ENCODE peak calls at places on chromosome 16, in ten cellular contexts. One of them, this sample, is unnamed.
A peak's percentile ranks its signal among the peaks of the same experiment; 100 is the strongest.

GRCh38 chr16:29029168-29029994 is 44.5 kb downstream of the LAT start:
- DNase-seq in NCI-H446: no peak
- DNase-seq in GM04503: peak; percentile 62
- DNase-seq in head of caudate nucleus: peak; percentile 60
- DNase-seq in SK-MEL-5: no peak
- DNase-seq in lung microvascular endothelial cell: peak; percentile 48
- DNase-seq in hypothalamus: no peak
- DNase-seq in activated T-helper 9 cell treated with anti-CD3 and anti-CD28 coated beads, Interleukin-2, amount 50 U/mL, for 16 hours: peak; percentile 81
- DNase-seq in AG04449: peak; percentile 77
- DNase-seq in NCI-H748 treated with DMSO at 0.1 percent for 48 hours: no peak
- DNase-seq in this sample: peak; percentile 64

GRCh38 chr16:57743458-57743857 is 7.9 kb downstream of the KATNB1 start:
- DNase-seq in NCI-H446: no peak
- DNase-seq in GM04503: no peak
- DNase-seq in head of caudate nucleus: no peak
- DNase-seq in SK-MEL-5: no peak
- DNase-seq in lung microvascular endothelial cell: no peak
- DNase-seq in hypothalamus: no peak
- DNase-seq in activated T-helper 9 cell treated with anti-CD3 and anti-CD28 coated beads, Interleukin-2, amount 50 U/mL, for 16 hours: no peak
- DNase-seq in AG04449: no peak
- DNase-seq in NCI-H748 treated with DMSO at 0.1 percent for 48 hours: no peak
- DNase-seq in this sample: no peak

GRCh38 chr16:15958703-15959348 is 9.4 kb downstream of the ABCC1 start:
- DNase-seq in NCI-H446: no peak
- DNase-seq in GM04503: no peak
- DNase-seq in head of caudate nucleus: no peak
- DNase-seq in SK-MEL-5: no peak
- DNase-seq in lung microvascular endothelial cell: no peak
- DNase-seq in hypothalamus: no peak
- DNase-seq in activated T-helper 9 cell treated with anti-CD3 and anti-CD28 coated beads, Interleukin-2, amount 50 U/mL, for 16 hours: no peak
- DNase-seq in AG04449: no peak
- DNase-seq in NCI-H748 treated with DMSO at 0.1 percent for 48 hours: no peak
- DNase-seq in this sample: no peak

GRCh38 chr16:17567455-17567854 is 96.7 kb upstream of the XYLT1 start:
- DNase-seq in NCI-H446: no peak
- DNase-seq in GM04503: no peak
- DNase-seq in head of caudate nucleus: no peak
- DNase-seq in SK-MEL-5: peak; percentile 31
- DNase-seq in lung microvascular endothelial cell: no peak
- DNase-seq in hypothalamus: no peak
- DNase-seq in activated T-helper 9 cell treated with anti-CD3 and anti-CD28 coated beads, Interleukin-2, amount 50 U/mL, for 16 hours: no peak
- DNase-seq in AG04449: no peak
- DNase-seq in NCI-H748 treated with DMSO at 0.1 percent for 48 hours: no peak
- DNase-seq in this sample: no peak

GRCh38 chr16:81888520-81889394 is 109.7 kb downstream of the PLCG2 start:
- DNase-seq in NCI-H446: no peak
- DNase-seq in GM04503: no peak
- DNase-seq in head of caudate nucleus: no peak
- DNase-seq in SK-MEL-5: no peak
- DNase-seq in lung microvascular endothelial cell: no peak
- DNase-seq in hypothalamus: no peak
- DNase-seq in activated T-helper 9 cell treated with anti-CD3 and anti-CD28 coated beads, Interleukin-2, amount 50 U/mL, for 16 hours: no peak
- DNase-seq in AG04449: no peak
- DNase-seq in NCI-H748 treated with DMSO at 0.1 percent for 48 hours: no peak
- DNase-seq in this sample: no peak

GRCh38 chr16:89918453-89919347 is at the start of gene MC1R:
- DNase-seq in NCI-H446: no peak
- DNase-seq in GM04503: no peak
- DNase-seq in head of caudate nucleus: no peak
- DNase-seq in SK-MEL-5: peak; percentile 72
- DNase-seq in lung microvascular endothelial cell: peak; percentile 53
- DNase-seq in hypothalamus: no peak
- DNase-seq in activated T-helper 9 cell treated with anti-CD3 and anti-CD28 coated beads, Interleukin-2, amount 50 U/mL, for 16 hours: no peak
- DNase-seq in AG04449: no peak
- DNase-seq in NCI-H748 treated with DMSO at 0.1 percent for 48 hours: no peak
- DNase-seq in this sample: peak; percentile 71

GRCh38 chr16:3461120-3461519 is 17.6 kb downstream of the NAA60 start:
- DNase-seq in NCI-H446: no peak
- DNase-seq in GM04503: no peak
- DNase-seq in head of caudate nucleus: no peak
- DNase-seq in SK-MEL-5: peak; percentile 16
- DNase-seq in lung microvascular endothelial cell: no peak
- DNase-seq in hypothalamus: no peak
- DNase-seq in activated T-helper 9 cell treated with anti-CD3 and anti-CD28 coated beads, Interleukin-2, amount 50 U/mL, for 16 hours: no peak
- DNase-seq in AG04449: no peak
- DNase-seq in NCI-H748 treated with DMSO at 0.1 percent for 48 hours: no peak
- DNase-seq in this sample: no peak

GRCh38 chr16:10808850-10809249 is 9.7 kb downstream of the TVP23A start:
- DNase-seq in NCI-H446: no peak
- DNase-seq in GM04503: no peak
- DNase-seq in head of caudate nucleus: no peak
- DNase-seq in SK-MEL-5: no peak
- DNase-seq in lung microvascular endothelial cell: no peak
- DNase-seq in hypothalamus: no peak
- DNase-seq in activated T-helper 9 cell treated with anti-CD3 and anti-CD28 coated beads, Interleukin-2, amount 50 U/mL, for 16 hours: no peak
- DNase-seq in AG04449: no peak
- DNase-seq in NCI-H748 treated with DMSO at 0.1 percent for 48 hours: no peak
- DNase-seq in this sample: no peak

GRCh38 chr16:1784977-1785845 is 2.5 kb downstream of the NUBP2 start:
- DNase-seq in NCI-H446: no peak
- DNase-seq in GM04503: no peak
- DNase-seq in head of caudate nucleus: no peak
- DNase-seq in SK-MEL-5: no peak
- DNase-seq in lung microvascular endothelial cell: no peak
- DNase-seq in hypothalamus: no peak
- DNase-seq in activated T-helper 9 cell treated with anti-CD3 and anti-CD28 coated beads, Interleukin-2, amount 50 U/mL, for 16 hours: no peak
- DNase-seq in AG04449: no peak
- DNase-seq in NCI-H748 treated with DMSO at 0.1 percent for 48 hours: no peak
- DNase-seq in this sample: no peak

GRCh38 chr16:3383045-3383448 is 17.8 kb downstream of the ZSCAN32 start:
- DNase-seq in NCI-H446: no peak
- DNase-seq in GM04503: no peak
- DNase-seq in head of caudate nucleus: no peak
- DNase-seq in SK-MEL-5: no peak
- DNase-seq in lung microvascular endothelial cell: no peak
- DNase-seq in hypothalamus: no peak
- DNase-seq in activated T-helper 9 cell treated with anti-CD3 and anti-CD28 coated beads, Interleukin-2, amount 50 U/mL, for 16 hours: no peak
- DNase-seq in AG04449: no peak
- DNase-seq in NCI-H748 treated with DMSO at 0.1 percent for 48 hours: no peak
- DNase-seq in this sample: no peak

This sample was measured in suprapubic skin.